ENCODE peak calls at places on chromosomes 1 and 21, in six cellular contexts. E, N, I, R, P and G are unnamed samples.

GRCh38 chr1:215321802-215322201 is 239.3 kb downstream of the KCNK2 start:
- DNase-seq in P (no peak), R (no peak), N (no peak), E (no peak), I (no peak), G (no peak)

GRCh38 chr1:92989253-92989652 is 28.0 kb upstream of the DIPK1A start:
- DNase-seq in I (no peak), P (no peak), E (no peak), R (no peak), N (no peak), G (peak; percentile 18)

GRCh38 chr21:31580866-31581276 is 78.6 kb upstream of the SOD1 start:
- DNase-seq in R (peak; percentile 28), P (peak; percentile 80), N (peak; percentile 35), E (peak; percentile 24), I (peak; percentile 63), G (peak; percentile 71)

GRCh38 chr21:42518216-42518615 is 4.6 kb downstream of the SLC37A1 start:
- DNase-seq in N (peak; percentile 44), P (no peak), I (no peak), R (no peak), E (no peak), G (peak; percentile 60)

GRCh38 chr1:37137018-37137417 is 102.7 kb upstream of the GRIK3 start:
- DNase-seq in E (no peak), I (no peak), N (no peak), R (no peak), P (no peak), G (no peak)

GRCh38 chr1:197320991-197321531 is 53.0 kb downstream of the CRB1 start:
- DNase-seq in N (peak; percentile 6), I (no peak), E (no peak), R (no peak), P (no peak), G (peak; percentile 68)

GRCh38 chr1:51516639-51517158 is 2.4 kb downstream of the EPS15 start:
- DNase-seq in I (no peak), N (no peak), E (no peak), R (no peak), P (no peak), G (no peak)

GRCh38 chr1:64183985-64184440 is 19.4 kb upstream of the UBE2U start:
- DNase-seq in R (no peak), P (no peak), I (no peak), N (no peak), E (peak; percentile 83), G (peak; percentile 97)

GRCh38 chr1:167374014-167374413 is 144.3 kb downstream of the CD247 start:
- DNase-seq in R (no peak), I (no peak), E (no peak), N (no peak), P (no peak), G (no peak)

GRCh38 chr21:43361127-43361492 is 65.8 kb downstream of the SIK1 start:
- DNase-seq in E (peak; percentile 16), I (no peak), N (no peak), P (no peak), R (no peak), G (peak; percentile 28)

GRCh38 chr1:207304710-207305151 is 16.7 kb upstream of the CD55 start:
- DNase-seq in E (peak; percentile 74), I (no peak), N (peak; percentile 46), P (no peak), R (no peak), G (peak; percentile 68)